ENCODE peak calls at places on chromosome 13, in nine cellular contexts. T, M, S, Q, C, Z, J, O and H are unnamed samples.

GRCh38 chr13:44573790-44574465 is 2.2 kb downstream of the TSC22D1 start:
- DNase-seq in Q (no peak), J (peak; percentile 65), M (peak; percentile 66), T (no peak), S (peak; percentile 83), C (peak; percentile 35), Z (no peak), O (no peak), H (peak; percentile 77)

GRCh38 chr13:101453784-101454201 is 1.3 kb downstream of the ITGBL1 start:
- DNase-seq in Z (no peak), Q (no peak), M (no peak), S (no peak), T (no peak), C (no peak), O (no peak), J (no peak), H (no peak)

GRCh38 chr13:41111454-41111853 is 21.1 kb downstream of the KBTBD6 start:
- DNase-seq in O (no peak), C (peak; percentile 61), T (no peak), M (no peak), J (no peak), S (no peak), Z (no peak), Q (peak; percentile 33), H (no peak)

GRCh38 chr13:46315491-46316075 is 71.5 kb downstream of the RUBCNL start:
- DNase-seq in M (no peak), J (no peak), S (no peak), C (no peak), Z (no peak), T (no peak), O (no peak), Q (no peak), H (no peak)

GRCh38 chr13:44660050-44660449 is 83.9 kb upstream of the TSC22D1 start:
- DNase-seq in M (no peak), O (no peak), Q (no peak), C (no peak), S (no peak), Z (no peak), T (no peak), J (no peak), H (no peak)

GRCh38 chr13:52455677-52456041 is 381 bp downstream of the CKAP2 start:
- DNase-seq in Q (peak; percentile 50), C (peak; percentile 71), S (peak; percentile 52), T (peak; percentile 16), M (peak; percentile 66), Z (peak; percentile 8), O (peak; percentile 67), J (peak; percentile 78), H (peak; percentile 79)

GRCh38 chr13:44686478-44687071 is 110.4 kb upstream of the TSC22D1 start:
- DNase-seq in C (no peak), Z (no peak), T (no peak), O (no peak), Q (no peak), M (no peak), J (no peak), S (no peak), H (no peak)

GRCh38 chr13:97100821-97101220 is 106.5 kb upstream of the OXGR1 start:
- DNase-seq in C (no peak), Q (no peak), O (no peak), T (no peak), S (no peak), M (no peak), Z (no peak), J (no peak), H (no peak)

GRCh38 chr13:109781384-109782065 is 4.9 kb downstream of the IRS2 start:
- DNase-seq in T (no peak), O (no peak), Q (no peak), Z (no peak), M (peak; percentile 35), S (peak; percentile 46), C (no peak), J (peak; percentile 60), H (no peak)

GRCh38 chr13:72120632-72121031 is 253.6 kb upstream of the DACH1 start:
- DNase-seq in C (no peak), S (no peak), Q (no peak), M (no peak), Z (no peak), O (no peak), T (no peak), J (no peak), H (no peak)

GRCh38 chr13:93900735-93901134 is 578.7 kb downstream of the DCT start:
- DNase-seq in M (peak; percentile 41), O (no peak), C (peak; percentile 46), Q (no peak), Z (no peak), J (no peak), T (no peak), S (no peak), H (no peak)

GRCh38 chr13:99975626-99976025 is 4.1 kb upstream of the ZIC5 start:
- DNase-seq in O (no peak), M (no peak), S (no peak), Q (peak; percentile 3), J (no peak), Z (no peak), T (no peak), C (no peak), H (no peak)

GRCh38 chr13:39306639-39307589 is 268.7 kb downstream of the NHLRC3 start:
- DNase-seq in C (no peak), M (no peak), O (no peak), S (no peak), Z (no peak), J (no peak), Q (no peak), T (no peak), H (no peak)

GRCh38 chr13:35979378-35979911 is 151.7 kb downstream of the DCLK1 start:
- DNase-seq in M (peak; percentile 100), C (peak; percentile 94), Q (peak; percentile 83), S (peak; percentile 98), Z (peak; percentile 82), J (peak; percentile 81), T (peak; percentile 76), O (no peak), H (peak; percentile 86)

GRCh38 chr13:109565877-109566276 is 220.5 kb downstream of the IRS2 start:
- DNase-seq in T (no peak), S (no peak), J (no peak), M (no peak), C (no peak), Z (no peak), Q (no peak), O (no peak), H (no peak)

GRCh38 chr13:26379831-26380230 is 125.9 kb downstream of the CDK8 start:
- DNase-seq in S (no peak), C (no peak), Z (no peak), J (no peak), T (no peak), Q (no peak), O (no peak), M (no peak), H (no peak)

GRCh38 chr13:26376430-26376829 is 122.5 kb downstream of the CDK8 start:
- DNase-seq in M (no peak), C (no peak), S (no peak), T (no peak), Z (no peak), J (no peak), Q (no peak), O (no peak), H (no peak)

GRCh38 chr13:26380930-26381329 is 127.0 kb downstream of the CDK8 start:
- DNase-seq in Z (no peak), O (no peak), J (no peak), C (no peak), S (no peak), M (no peak), Q (no peak), T (no peak), H (no peak)

GRCh38 chr13:26378116-26378515 is 124.2 kb downstream of the CDK8 start:
- DNase-seq in C (no peak), Z (no peak), Q (no peak), M (peak; percentile 8), T (no peak), O (no peak), S (no peak), J (no peak), H (no peak)

GRCh38 chr13:26377038-26377437 is 123.1 kb downstream of the CDK8 start:
- DNase-seq in J (no peak), S (peak; percentile 1), O (no peak), Q (no peak), T (no peak), Z (no peak), C (peak; percentile 50), M (peak; percentile 11), H (no peak)
- TF ChIP-seq CTCF in J (peak; percentile 32), S (peak; percentile 34), O (peak; percentile 34), Q (no peak), T (peak; percentile 41), Z (peak; percentile 46), C (peak; percentile 54), M (peak; percentile 46), H (no peak)

GRCh38 chr13:30038884-30039283 is 188.5 kb upstream of the UBL3 start:
- DNase-seq in Z (no peak), J (no peak), Q (peak; percentile 43), M (peak; percentile 80), T (no peak), S (peak; percentile 62), C (peak; percentile 35), O (no peak), H (no peak)
- H3K4me3 ChIP-seq in Z (no peak overlapping the region), J (no peak overlapping the region), Q (no peak overlapping the region), M (no peak overlapping the region), T (no peak overlapping the region), S (no peak overlapping the region), C (no peak overlapping the region), O (no peak overlapping the region), H (no peak overlapping the region)

DNA sequence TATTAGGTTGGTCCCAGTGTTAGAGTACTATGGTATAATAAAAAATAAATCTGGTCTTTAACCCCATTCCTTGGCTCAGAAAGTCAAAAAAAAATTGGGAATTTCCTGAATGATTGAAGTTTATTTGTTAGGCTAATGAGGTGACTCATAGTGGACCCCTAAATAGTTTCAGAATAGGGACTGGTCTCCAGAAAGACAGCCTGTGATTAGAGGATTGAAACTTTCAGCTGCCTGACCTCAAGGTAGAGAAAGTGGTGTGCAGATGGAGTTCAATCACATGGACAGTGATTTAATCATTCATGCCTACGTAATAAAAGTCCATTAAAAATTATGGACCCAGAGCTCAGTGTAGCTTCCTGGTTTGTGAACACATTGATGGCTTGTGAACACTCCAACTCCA is 533.2 kb upstream of the PCDH9 start:
- DNase-seq in J (no peak), O (no peak), Z (no peak), S (no peak), C (no peak), T (no peak), Q (no peak), M (no peak), H (no peak)
- TF ChIP-seq CTCF in J (no peak), O (no peak), Z (no peak), S (no peak), C (no peak), T (no peak), Q (no peak), M (no peak), H (no peak)

GRCh38 chr13:19852766-19853165 is 10.7 kb downstream of the ZMYM5 start:
- DNase-seq in O (no peak), Z (no peak), T (no peak), Q (no peak), J (no peak), C (no peak), S (no peak), M (no peak), H (no peak)
- H3K4me3 ChIP-seq in O (no peak overlapping the region), Z (no peak overlapping the region), T (no peak overlapping the region), Q (no peak overlapping the region), J (no peak overlapping the region), C (no peak overlapping the region), S (no peak overlapping the region), M (no peak overlapping the region), H (no peak overlapping the region)

GRCh38 chr13:31012285-31013024 is 80.0 kb downstream of the TEX26 start:
- DNase-seq in Q (no peak), C (peak; percentile 55), S (no peak), Z (no peak), O (no peak), T (no peak), J (no peak), M (peak; percentile 53), H (no peak)
- TF ChIP-seq CTCF in Q (peak; percentile 25), C (peak; percentile 54), S (peak; percentile 56), Z (peak; percentile 59), O (no peak), T (no peak), J (no peak), M (peak; percentile 50), H (no peak)